ENCODE peak calls at places on chromosomes 2 and 18, in eight cellular contexts. X is naive thymus-derived CD8-positive, alpha-beta T cell; S is T-helper 1 cell; O is globus pallidus; C is astrocyte of the spinal cord; Y is ELR; W is stimulated activated CD4-positive, alpha-beta T cell treated with anti-CD3 and anti-CD28 coated beads, Interleukin-1b, Interleukin-23, amount 100 ng/mL, for 1 hour; T is activated naive CD4-positive, alpha-beta T cell treated with anti-CD3 and anti-CD28 coated beads, Interleukin-2, amount 10 ng/mL, durations not matched to agents 7 days and 5 days. U is an unnamed sample.

GRCh38 chr18:43574974-43575373 is 297.7 kb upstream of the SYT4 start:
- DNase-seq in X (no peak), S (no peak), O (no peak), C (no peak), Y (no peak), W (no peak), T (no peak), U (no peak)

GRCh38 chr2:73938761-73939352 is 12.2 kb downstream of the DGUOK start:
- DNase-seq in X (no peak), S (no peak), O (no peak), C (peak), Y (peak), W (no peak), T (no peak), U (peak)

GRCh38 chr2:66794571-66794970 is 359.6 kb downstream of the MEIS1 start:
- DNase-seq in X (no peak), S (no peak), O (no peak), C (no peak), Y (no peak), W (no peak), T (no peak), U (no peak)

GRCh38 chr2:71492112-71492511 is 38.8 kb downstream of the DYSF start:
- DNase-seq in X (no peak), S (no peak), O (no peak), C (no peak), Y (no peak), W (no peak), T (no peak), U (peak)

GRCh38 chr2:169082995-169083394 is 13.6 kb downstream of the DHRS9 start:
- DNase-seq in X (no peak), S (no peak), O (peak), C (no peak), Y (no peak), W (no peak), T (no peak), U (no peak)

GRCh38 chr2:136025057-136025973 is 39.9 kb upstream of the DARS1 start:
- DNase-seq in X (peak), S (no peak), O (peak), C (peak), Y (peak), W (no peak), T (peak), U (no peak)

GRCh38 chr2:232377319-232377718 is 1.2 kb upstream of the ALPP start:
- DNase-seq in X (no peak), S (no peak), O (no peak), C (no peak), Y (no peak), W (no peak), T (no peak), U (no peak)

GRCh38 chr2:190318514-190318913 is 1.1 kb downstream of the HIBCH start:
- DNase-seq in X (no peak), S (no peak), O (peak), C (no peak), Y (peak), W (no peak), T (no peak), U (no peak)